ENCODE peak calls at places on chromosomes 2 and 18, in four cellular contexts. K is right lobe of liver; T is adrenal gland; D is CD8-positive, alpha-beta memory T cell. B is an unnamed sample. For H3K4me1, the result is how much of the 10 kb centered on the place peaks cover.

GRCh38 chr2:216109962-216110614 is 940 bp downstream of the XRCC5 start:
- DNase-seq in K (no peak), T (no peak), D (peak), B (peak)

GRCh38 chr2:224584111-224584764 is 925 bp downstream of the CUL3 start:
- DNase-seq in K (peak), T (peak), D (peak), B (peak)

GRCh38 chr2:74290466-74291216 is 52.6 kb downstream of the SLC4A5 start:
- DNase-seq in K (no peak), T (no peak), D (peak), B (no peak)

GRCh38 chr18:49677762-49678398 is 116.0 kb downstream of the LIPG start:
- DNase-seq in K (no peak), T (no peak), D (no peak), B (no peak)

GRCh38 chr2:197613509-197613987 is 61.8 kb downstream of the RFTN2 start:
- DNase-seq in K (no peak), T (no peak), D (no peak), B (no peak)

GRCh38 chr18:14098428-14098827 is 33.8 kb downstream of the ZNF519 start:
- DNase-seq in K (no peak), T (no peak), D (no peak), B (no peak)

GRCh38 chr2:136212426-136213378 is 94.8 kb upstream of the CXCR4 start:
- DNase-seq in K (no peak), T (no peak), D (peak), B (peak)

GRCh38 chr2:242032780-242033656 is 163.5 kb downstream of the RTP5 start:
- DNase-seq in K (peak), T (peak), D (no peak), B (no peak)

GRCh38 chr2:22600166-22600565 is 784.8 kb upstream of the KLHL29 start:
- DNase-seq in K (no peak), T (no peak), D (no peak), B (peak)

GRCh38 chr2:134912406-134912805 is 6.2 kb upstream of the CCNT2 start:
- DNase-seq in K (no peak), T (no peak), D (no peak), B (no peak)

GRCh38 chr2:231193216-231193615 is 5.2 kb upstream of the ARMC9 start:
- DNase-seq in K (peak), T (no peak), D (no peak), B (no peak)

GRCh38 chr2:218777276-218777990 is 4.5 kb upstream of the CYP27A1 start:
- DNase-seq in K (no peak), T (no peak), D (no peak), B (no peak)

GRCh38 chr2:167596072-167596471 is 651.3 kb downstream of the STK39 start:
- DNase-seq in K (no peak), T (no peak), D (no peak), B (no peak)

GRCh38 chr2:46366675-46367067 is 69.5 kb downstream of the EPAS1 start:
- DNase-seq in K (no peak), T (no peak), D (no peak), B (no peak)

GRCh38 chr18:48636436-48636835 is 97.6 kb downstream of the CTIF start:
- DNase-seq in K (peak), T (no peak), D (no peak), B (no peak)

GRCh38 chr2:168169097-168169745 is 78.2 kb downstream of the STK39 start:
- DNase-seq in K (no peak), T (no peak), D (no peak), B (no peak)

GRCh38 chr2:26969089-26969844 is 1.2 kb upstream of the MAPRE3 start:
- DNase-seq in K (no peak), T (no peak), D (no peak), B (no peak)

GRCh38 chr18:6414118-6414722 is 491 bp downstream of the L3MBTL4 start:
- DNase-seq in K (peak), T (peak), D (no peak), B (peak)

GRCh38 chr2:159439421-159439820 is 152.9 kb upstream of the WDSUB1 start:
- DNase-seq in K (no peak), T (no peak), D (no peak), B (no peak)

GRCh38 chr2:113105047-113105446 is 22.4 kb upstream of the IL1RN start:
- DNase-seq in K (no peak), T (no peak), D (no peak), B (no peak)

GRCh38 chr2:204150695-204151240 is 214.2 kb downstream of the ICOS start:
- DNase-seq in K (no peak), T (no peak), D (no peak), B (no peak)

GRCh38 chr2:216650607-216651229 is 17.5 kb downstream of the IGFBP2 start:
- DNase-seq in K (no peak), T (no peak), D (no peak), B (no peak)

GRCh38 chr18:35746826-35747339 is 165.3 kb downstream of the GALNT1 start:
- DNase-seq in K (no peak), T (no peak), D (no peak), B (no peak)

GRCh38 chr2:240189686-240190085 is 49.2 kb upstream of the OTOS start:
- DNase-seq in K (peak), T (no peak), D (no peak), B (no peak)

GRCh38 chr2:38700113-38700780 is 34.3 kb downstream of the GALM start:
- DNase-seq in K (no peak), T (no peak), D (no peak), B (no peak)

GRCh38 chr2:97693476-97693875 is 19.9 kb upstream of the ZAP70 start:
- DNase-seq in K (no peak), T (no peak), D (no peak), B (no peak)

GRCh38 chr18:48994044-48994651 is 43.4 kb upstream of the SMAD7 start:
- DNase-seq in K (no peak), T (no peak), D (no peak), B (no peak)

GRCh38 chr2:12514631-12515437 is 201.9 kb upstream of the TRIB2 start:
- DNase-seq in K (no peak), T (peak), D (no peak), B (peak)

GRCh38 chr18:59517446-59518171 is 158.5 kb upstream of the LMAN1 start:
- DNase-seq in K (no peak), T (no peak), D (no peak), B (peak)

GRCh38 chr2:42755161-42755900 is 8.6 kb downstream of the OXER1 start:
- DNase-seq in K (no peak), T (no peak), D (no peak), B (no peak)

GRCh38 chr2:10960606-10961489 is 49.1 kb downstream of the KCNF1 start:
- DNase-seq in K (no peak), T (no peak), D (no peak), B (no peak)

GRCh38 chr2:105756435-105756834 is 11.7 kb downstream of the NCK2 start:
- DNase-seq in K (no peak), T (no peak), D (no peak), B (no peak)
- H3K4me1 ChIP-seq in K (under half), T (under half), D (half or more), B (under half)

DNA sequence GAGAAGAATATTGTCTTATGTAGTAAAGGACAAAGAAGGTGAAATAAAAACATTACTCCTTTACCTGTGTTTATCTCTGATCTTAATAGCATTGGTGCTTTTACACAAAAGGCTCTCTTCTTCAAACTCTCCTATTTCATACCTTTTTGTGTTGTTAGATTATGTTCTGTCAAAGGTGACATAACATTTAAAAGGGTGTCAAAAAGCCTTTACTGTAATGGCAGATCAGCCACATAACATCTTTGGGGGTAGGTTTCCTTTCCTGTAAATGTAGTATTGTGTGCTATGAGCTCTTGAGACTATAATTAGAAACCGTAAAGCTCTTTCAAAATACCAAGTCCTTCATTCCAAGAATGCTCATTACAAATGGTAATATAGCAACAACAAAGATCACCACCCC is 400.1 kb downstream of the LNPK start:
- DNase-seq in K (no peak), T (no peak), D (no peak), B (no peak)
- H3K4me1 ChIP-seq in K (under half), T (under half), D (under half), B (under half)

DNA sequence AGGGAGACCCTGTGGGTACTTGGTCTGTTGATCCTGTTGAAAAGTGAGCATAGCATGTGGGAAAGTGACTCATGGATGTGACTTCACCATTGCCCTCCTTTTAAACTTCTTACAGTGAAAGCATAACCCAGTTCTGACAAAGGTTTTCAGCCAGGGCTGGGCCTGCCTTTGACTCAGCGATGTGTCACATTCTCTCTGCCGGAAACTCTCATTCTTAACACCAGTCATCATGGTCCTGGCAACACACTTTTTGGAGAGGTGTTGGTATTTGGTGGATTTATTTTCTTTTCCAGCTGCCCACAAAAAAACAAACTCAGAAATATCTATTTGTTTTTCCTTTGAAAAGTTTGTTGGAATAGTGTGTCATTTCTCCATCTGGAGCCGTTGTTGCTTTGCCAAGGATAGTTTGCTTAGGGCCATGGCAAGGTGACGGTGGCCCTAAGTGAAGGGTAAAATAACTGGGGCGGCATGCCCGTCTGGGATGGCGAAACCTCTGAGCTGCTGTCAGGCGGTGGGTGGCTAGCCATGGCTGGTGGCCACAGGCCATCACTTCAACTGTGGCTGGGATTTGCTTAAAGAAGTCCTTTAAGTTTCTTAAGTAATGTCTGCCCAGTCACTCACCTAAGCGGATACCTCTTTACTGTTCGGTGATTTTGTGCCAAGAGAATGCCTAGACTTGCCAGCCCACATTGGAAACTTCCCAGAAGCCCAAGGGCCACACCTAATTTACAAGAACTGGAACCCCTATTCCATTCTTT is 123.3 kb downstream of the LTBP1 start:
- DNase-seq in K (peak), T (peak), D (no peak), B (peak)
- H3K4me1 ChIP-seq in K (under half), T (under half), D (under half), B (under half)

GRCh38 chr2:20423847-20424246 is 23.0 kb upstream of the RHOB start:
- DNase-seq in K (peak), T (peak), D (no peak), B (no peak)
- H3K4me1 ChIP-seq in K (under half), T (under half), D (under half), B (under half)

GRCh38 chr2:238059505-238059904 is 1.3 kb upstream of the SCLY start:
- DNase-seq in K (no peak), T (no peak), D (no peak), B (no peak)
- H3K4me1 ChIP-seq in K (under half), T (under half), D (under half), B (under half)

GRCh38 chr2:25709349-25709748 is 36.0 kb upstream of the DTNB start:
- DNase-seq in K (no peak), T (no peak), D (no peak), B (no peak)

GRCh38 chr2:25710750-25711149 is 37.4 kb upstream of the DTNB start:
- DNase-seq in K (no peak), T (no peak), D (no peak), B (no peak)

GRCh38 chr2:25711641-25712369 is 38.4 kb upstream of the DTNB start:
- DNase-seq in K (no peak), T (no peak), D (no peak), B (no peak)

GRCh38 chr2:25714740-25715139 is 41.4 kb upstream of the DTNB start:
- DNase-seq in K (no peak), T (no peak), D (no peak), B (peak)

GRCh38 chr2:25712455-25712854 is 39.1 kb upstream of the DTNB start:
- DNase-seq in K (no peak), T (no peak), D (no peak), B (no peak)
- H3K4me1 ChIP-seq in K (under half), T (under half), D (under half), B (under half)

GRCh38 chr18:26208901-26209445 is 17.3 kb upstream of the TAF4B start:
- DNase-seq in K (no peak), T (no peak), D (no peak), B (no peak)
- H3K4me1 ChIP-seq in K (under half), T (under half), D (under half), B (under half)

B was measured in mesendoderm.